ENCODE peak calls at places on chromosome 22, in six cellular contexts. F, B, E, N, Y and X are unnamed samples.

GRCh38 chr22:19880786-19881569 is 26.3 kb upstream of the GNB1L start:
- DNase-seq in B (peak; percentile 97), F (peak; percentile 51), E (peak; percentile 14), N (peak; percentile 97), Y (no peak), X (no peak)

GRCh38 chr22:20396639-20397038 is 2.7 kb downstream of the ZNF74 start:
- DNase-seq in Y (no peak), E (no peak), F (no peak), B (peak; percentile 22), N (no peak), X (no peak)

GRCh38 chr22:48404801-48405447 is 1422.7 kb downstream of the BRD1 start:
- DNase-seq in N (no peak), F (no peak), B (no peak), Y (no peak), E (no peak), X (no peak)

GRCh38 chr22:28345304-28345703 is 334.3 kb downstream of the TTC28 start:
- DNase-seq in F (peak; percentile 31), B (peak; percentile 30), E (no peak), Y (no peak), N (peak; percentile 12), X (no peak)

GRCh38 chr22:42994917-42995562 is 19.9 kb downstream of the PACSIN2 start:
- DNase-seq in B (peak; percentile 94), N (peak; percentile 94), F (peak; percentile 66), E (peak; percentile 85), Y (no peak), X (peak; percentile 34)

GRCh38 chr22:40635940-40636379 is 559 bp downstream of the MRTFA start:
- DNase-seq in N (no peak), Y (no peak), F (no peak), B (no peak), E (no peak), X (no peak)

GRCh38 chr22:43887391-43887790 is 4.4 kb downstream of the PNPLA5 start:
- DNase-seq in B (no peak), E (no peak), F (no peak), Y (peak; percentile 43), N (no peak), X (no peak)

GRCh38 chr22:20116376-20116950 is 559 bp downstream of the RANBP1 start:
- DNase-seq in Y (no peak), F (no peak), B (no peak), N (no peak), E (no peak), X (no peak)

GRCh38 chr22:42050641-42051040 is 20.0 kb downstream of the NAGA start:
- DNase-seq in B (no peak), Y (no peak), N (no peak), E (no peak), F (no peak), X (no peak)

GRCh38 chr22:48451891-48452290 is 1375.8 kb downstream of the BRD1 start:
- DNase-seq in Y (peak; percentile 27), B (no peak), E (no peak), N (no peak), F (no peak), X (no peak)

GRCh38 chr22:33426451-33426850 is 368.3 kb upstream of the SYN3 start:
- DNase-seq in F (no peak), Y (no peak), E (no peak), B (peak; percentile 17), N (peak; percentile 63), X (no peak)

GRCh38 chr22:30806391-30806861 is 111.8 kb downstream of the OSBP2 start:
- DNase-seq in F (no peak), E (no peak), N (peak; percentile 88), B (no peak), Y (no peak), X (no peak)

GRCh38 chr22:38133331-38133730 is 22.8 kb upstream of the BAIAP2L2 start:
- DNase-seq in F (no peak), N (no peak), B (no peak), E (no peak), Y (no peak), X (no peak)

GRCh38 chr22:19873138-19873959 is 18.7 kb upstream of the GNB1L start:
- DNase-seq in F (peak; percentile 11), N (no peak), E (peak; percentile 27), Y (peak; percentile 41), B (no peak), X (no peak)

GRCh38 chr22:31944700-31945477 is 554 bp downstream of the YWHAH start:
- DNase-seq in N (no peak), E (peak; percentile 60), B (peak; percentile 62), Y (no peak), F (peak; percentile 49), X (peak; percentile 27)

GRCh38 chr22:36872866-36873498 is 12.2 kb downstream of the NCF4 start:
- DNase-seq in N (no peak), Y (no peak), B (no peak), E (no peak), F (no peak), X (no peak)

GRCh38 chr22:36875741-36876140 is 14.9 kb downstream of the NCF4 start:
- DNase-seq in E (no peak), F (no peak), Y (no peak), B (no peak), N (no peak), X (no peak)

GRCh38 chr22:36874731-36875130 is 13.9 kb downstream of the NCF4 start:
- DNase-seq in F (no peak), E (no peak), B (no peak), Y (no peak), N (no peak), X (no peak)

GRCh38 chr22:36873614-36874308 is 13.0 kb downstream of the NCF4 start:
- DNase-seq in E (peak; percentile 56), B (peak; percentile 66), N (peak; percentile 49), Y (no peak), F (peak; percentile 46), X (peak; percentile 65)

GRCh38 chr22:36874309-36874696 is 13.5 kb downstream of the NCF4 start:
- DNase-seq in Y (no peak), B (no peak), N (no peak), F (no peak), E (no peak), X (no peak)
- H3K27me3 ChIP-seq in Y (no peaks in the 10 kb centered on the region), B (peaks cover 59% of the 10 kb centered on the region), N (peaks cover 3% of the 10 kb centered on the region), F (no peaks in the 10 kb centered on the region), E (no peaks in the 10 kb centered on the region), X (no peaks in the 10 kb centered on the region)

GRCh38 chr22:49554741-49555140 is 272.9 kb downstream of the BRD1 start:
- DNase-seq in B (no peak), Y (peak; percentile 7), N (no peak), F (no peak), E (no peak), X (no peak)

GRCh38 chr22:49553518-49554295 is 274.0 kb downstream of the BRD1 start:
- DNase-seq in F (no peak), N (no peak), Y (peak; percentile 47), B (no peak), E (peak; percentile 2), X (no peak)

GRCh38 chr22:49553076-49553475 is 274.6 kb downstream of the BRD1 start:
- DNase-seq in E (peak; percentile 1), F (no peak), B (no peak), N (no peak), Y (peak; percentile 27), X (no peak)

GRCh38 chr22:49555526-49555925 is 272.1 kb downstream of the BRD1 start:
- DNase-seq in E (no peak), B (no peak), Y (peak; percentile 22), F (no peak), N (no peak), X (no peak)

DNA sequence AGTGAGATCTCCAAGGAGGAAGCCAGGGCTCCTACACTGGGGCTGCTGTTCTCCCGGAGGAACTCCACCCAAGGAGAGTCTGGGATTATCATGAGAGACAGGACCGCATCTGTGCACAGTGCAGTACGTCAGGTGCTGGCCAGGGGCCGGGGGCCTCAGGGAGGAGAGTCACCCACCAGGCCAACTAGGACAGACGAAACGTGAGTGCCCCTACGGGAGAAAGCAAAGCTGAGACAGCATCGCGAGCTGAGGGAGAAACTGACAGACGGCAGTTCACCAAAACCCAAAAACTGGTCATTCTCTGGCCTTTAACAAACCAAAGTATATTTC is 273.4 kb downstream of the BRD1 start:
- DNase-seq in Y (peak; percentile 31), N (no peak), E (peak; percentile 1), F (no peak), B (no peak), X (no peak)
- H3K27me3 ChIP-seq in Y (peaks cover 48% of the 10 kb centered on the region), N (no peaks in the 10 kb centered on the region), E (no peaks in the 10 kb centered on the region), F (no peaks in the 10 kb centered on the region), B (no peaks in the 10 kb centered on the region), X (no peaks in the 10 kb centered on the region)

DNA sequence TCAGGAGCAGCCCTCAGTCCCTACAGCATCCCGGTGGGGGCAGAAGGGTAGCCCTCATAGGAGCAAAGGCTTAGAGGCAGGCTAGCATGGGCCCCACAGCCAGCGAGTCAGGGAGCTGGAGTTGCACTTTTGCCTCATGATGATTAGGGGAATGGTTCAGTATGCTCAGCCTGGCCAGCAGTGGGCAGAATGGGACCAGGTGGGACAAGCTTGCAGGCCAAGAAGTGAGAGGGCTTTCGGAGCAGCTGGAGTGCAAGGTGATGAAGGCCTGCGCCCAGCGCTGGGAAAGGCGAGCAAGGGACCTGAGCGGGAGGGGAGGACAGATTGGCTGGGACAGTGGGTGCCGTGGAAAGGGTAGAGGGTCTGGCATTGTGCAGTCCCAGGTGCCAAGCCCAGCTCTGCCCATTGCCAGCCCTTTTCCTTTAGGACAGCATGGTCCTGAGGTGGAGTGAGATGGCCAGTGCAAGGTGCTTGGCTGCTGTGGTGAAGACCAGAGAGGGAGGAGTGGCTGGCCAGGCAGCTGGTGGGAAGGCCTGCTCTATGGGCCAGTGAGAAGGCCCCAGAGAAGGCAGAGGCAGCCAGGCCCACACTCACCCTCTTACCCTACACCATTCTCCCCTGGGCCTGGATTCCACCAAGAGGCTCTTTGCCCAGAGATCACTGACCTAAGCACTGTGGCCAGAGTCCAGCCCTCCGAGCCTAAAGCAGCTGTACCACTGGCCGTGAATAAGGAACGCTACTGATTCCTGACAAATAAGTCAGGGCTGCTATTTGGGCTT is 47.9 kb upstream of the SUSD2 start:
- DNase-seq in N (no peak), F (peak; percentile 38), B (no peak), E (no peak), Y (no peak), X (no peak)
- H3K27me3 ChIP-seq in N (no peaks in the 10 kb centered on the region), F (no peaks in the 10 kb centered on the region), B (no peaks in the 10 kb centered on the region), E (no peaks in the 10 kb centered on the region), Y (no peaks in the 10 kb centered on the region), X (no peaks in the 10 kb centered on the region)

GRCh38 chr22:22155607-22156006 is 89.0 kb upstream of the VPREB1 start:
- DNase-seq in F (no peak), B (no peak), E (no peak), N (no peak), Y (no peak), X (no peak)

GRCh38 chr22:22151308-22151707 is 93.3 kb upstream of the VPREB1 start:
- DNase-seq in Y (no peak), N (no peak), F (no peak), B (no peak), E (no peak), X (no peak)

GRCh38 chr22:22148905-22149304 is 95.7 kb upstream of the VPREB1 start:
- DNase-seq in N (no peak), F (no peak), B (no peak), Y (no peak), E (no peak), X (no peak)

GRCh38 chr22:22154068-22154467 is 90.5 kb upstream of the VPREB1 start:
- DNase-seq in N (no peak), E (no peak), B (no peak), F (no peak), Y (no peak), X (no peak)

DNA sequence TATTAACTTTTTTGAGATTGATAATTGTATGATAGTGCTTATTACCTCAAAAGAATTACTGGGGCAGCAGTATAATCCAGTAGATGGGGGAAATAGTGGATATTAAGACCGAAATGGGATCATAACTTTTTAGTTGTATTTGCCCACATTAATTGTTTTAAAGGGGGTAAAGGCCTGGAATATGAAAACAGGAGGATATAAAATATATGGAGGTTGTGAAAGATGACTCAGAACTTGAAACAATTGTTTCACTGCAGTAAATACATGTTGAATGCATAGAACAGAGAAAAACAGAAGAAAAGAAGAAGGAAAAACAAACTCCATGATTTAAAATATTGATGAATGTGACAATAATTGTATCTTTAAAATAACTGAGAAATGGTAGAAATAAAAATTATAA is 94.1 kb upstream of the VPREB1 start:
- DNase-seq in B (no peak), N (no peak), E (no peak), F (no peak), Y (no peak), X (no peak)
- H3K27me3 ChIP-seq in B (peaks cover 54% of the 10 kb centered on the region), N (peaks cover 6% of the 10 kb centered on the region), E (no peaks in the 10 kb centered on the region), F (peaks cover 22% of the 10 kb centered on the region), Y (peaks cover 21% of the 10 kb centered on the region), X (no peaks in the 10 kb centered on the region)